ENCODE peak calls at places on chromosomes 2 and 18, in nine cellular contexts. T is small intestine, A is adrenal gland, R is dorsolateral prefrontal cortex, P is caudate nucleus, K is tibial artery, H is left lung, E is spleen, Y is Peyer's patch. O is an unnamed sample.

GRCh38 chr2:27689424-27689823 is 25.7 kb downstream of the SLC4A1AP start:
- DNase-seq in A (no peak), T (no peak), H (no peak), K (no peak), E (no peak), R (no peak), P (no peak), Y (no peak), O (no peak)

GRCh38 chr2:64212801-64213321 is 68.6 kb upstream of the PELI1 start:
- DNase-seq in P (no peak), A (no peak), H (no peak), Y (no peak), K (no peak), E (no peak), R (no peak), T (no peak), O (no peak)

GRCh38 chr18:74895686-74896085 is 298.0 kb downstream of the ZNF407 start:
- DNase-seq in T (no peak), A (no peak), P (no peak), R (no peak), H (no peak), K (no peak), E (no peak), Y (no peak), O (no peak)

GRCh38 chr2:15074319-15074718 is 441.8 kb downstream of the LRATD1 start:
- DNase-seq in Y (no peak), T (no peak), P (no peak), H (no peak), R (no peak), K (no peak), E (no peak), A (no peak), O (no peak)

GRCh38 chr18:25561923-25562322 is 210.0 kb upstream of the ZNF521 start:
- DNase-seq in E (no peak), A (no peak), H (no peak), R (no peak), P (no peak), Y (no peak), T (peak), K (no peak), O (no peak)

GRCh38 chr2:85887566-85888019 is 1.2 kb downstream of the ST3GAL5 start:
- DNase-seq in T (peak), E (peak), A (peak), H (peak), K (peak), P (peak), Y (peak), R (peak), O (peak)

GRCh38 chr2:110126086-110126773 is 10.6 kb upstream of the MALL start:
- DNase-seq in P (no peak), E (no peak), A (no peak), Y (no peak), K (no peak), H (no peak), T (no peak), R (no peak), O (no peak)

GRCh38 chr2:86249176-86249842 is 50.1 kb downstream of the MRPL35 start:
- DNase-seq in P (no peak), H (no peak), A (no peak), K (no peak), T (no peak), Y (no peak), R (no peak), E (no peak), O (peak)

GRCh38 chr2:62383843-62384242 is 122.2 kb downstream of the TMEM17 start:
- DNase-seq in Y (no peak), T (no peak), H (no peak), R (no peak), P (no peak), A (no peak), E (no peak), K (no peak), O (no peak)

GRCh38 chr2:104091894-104092293 is 762.0 kb upstream of the POU3F3 start:
- DNase-seq in T (no peak), H (no peak), E (no peak), R (no peak), A (no peak), Y (no peak), K (no peak), P (no peak), O (no peak)

GRCh38 chr2:107688135-107688534 is 138.6 kb upstream of the RGPD4 start:
- DNase-seq in H (no peak), A (no peak), T (no peak), P (no peak), E (no peak), K (no peak), R (no peak), Y (no peak), O (no peak)

GRCh38 chr18:42392416-42392815 is 437.4 kb downstream of the PIK3C3 start:
- DNase-seq in T (no peak), Y (no peak), H (no peak), E (no peak), P (no peak), R (no peak), A (no peak), K (no peak), O (no peak)

GRCh38 chr2:211093743-211094303 is 537.4 kb downstream of the CPS1 start:
- DNase-seq in T (peak), H (no peak), K (no peak), P (no peak), R (no peak), A (no peak), Y (no peak), E (no peak), O (no peak)

DNA sequence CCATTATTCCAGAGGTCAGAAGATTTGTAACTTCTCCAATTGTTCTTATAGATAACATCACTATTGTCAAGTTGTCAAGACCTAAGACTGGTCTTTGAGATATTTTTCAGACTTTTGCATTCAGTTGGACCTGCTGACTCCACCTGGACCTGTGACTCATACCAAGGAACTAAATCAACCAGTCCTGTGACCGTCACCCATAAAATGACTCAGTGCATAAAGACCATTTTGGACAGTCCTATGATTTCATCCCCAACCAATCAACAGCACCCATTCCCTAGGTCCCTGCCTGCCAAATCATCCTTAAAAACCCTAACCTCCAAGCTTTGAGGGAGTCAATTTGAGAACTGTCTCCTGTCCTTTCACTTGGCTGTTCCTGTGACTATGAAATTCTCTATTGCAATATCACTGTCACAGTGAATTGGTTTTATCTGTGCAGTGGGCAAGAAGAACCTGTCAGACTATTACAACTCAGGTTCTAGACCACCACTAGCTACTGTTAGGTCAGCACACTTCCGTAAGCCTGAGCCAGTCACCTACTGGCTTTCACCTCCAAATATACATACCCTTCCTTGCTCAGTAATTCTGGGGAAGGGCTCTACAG is 17.1 kb downstream of the DPP4 start:
- DNase-seq in R (no peak), P (no peak), T (peak), A (no peak), E (no peak), K (no peak), Y (no peak), H (no peak), O (no peak)
- H3K27ac ChIP-seq in R (no peak), P (no peak), T (no peak), A (no peak), E (no peak), K (no peak), Y (no peak), H (no peak), O (no peak)

GRCh38 chr2:224479826-224480225 is 77.9 kb upstream of the FAM124B start:
- DNase-seq in R (no peak), A (no peak), H (no peak), E (no peak), K (no peak), T (no peak), P (no peak), Y (no peak), O (no peak)
- H3K27ac ChIP-seq in R (no peak), A (no peak), H (no peak), E (no peak), K (no peak), T (no peak), P (no peak), Y (no peak), O (no peak)

DNA sequence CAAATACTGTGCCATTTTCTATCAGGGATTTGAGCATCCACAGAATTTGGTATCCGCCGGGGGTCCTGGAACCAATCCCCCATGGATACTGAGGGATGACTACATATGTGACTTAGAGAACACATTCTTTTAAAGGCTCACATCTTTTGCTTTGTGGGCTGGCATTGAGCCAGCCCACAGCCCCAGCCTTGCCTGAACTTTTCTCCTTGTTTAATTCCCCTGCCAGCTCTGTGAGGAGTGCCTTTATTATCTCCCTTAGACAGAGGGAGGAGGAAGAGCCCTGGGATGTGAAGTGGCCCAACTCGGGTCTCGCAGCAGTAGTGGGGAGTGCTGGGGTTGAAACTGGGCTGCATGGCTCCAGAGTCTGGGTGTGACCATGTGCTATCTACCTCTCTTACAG is 7.6 kb downstream of the TTC39C start:
- DNase-seq in R (no peak), E (no peak), K (no peak), Y (no peak), H (no peak), A (no peak), P (no peak), T (no peak), O (no peak)
- H3K27ac ChIP-seq in R (no peak), E (no peak), K (no peak), Y (no peak), H (no peak), A (no peak), P (no peak), T (no peak), O (no peak)

DNA sequence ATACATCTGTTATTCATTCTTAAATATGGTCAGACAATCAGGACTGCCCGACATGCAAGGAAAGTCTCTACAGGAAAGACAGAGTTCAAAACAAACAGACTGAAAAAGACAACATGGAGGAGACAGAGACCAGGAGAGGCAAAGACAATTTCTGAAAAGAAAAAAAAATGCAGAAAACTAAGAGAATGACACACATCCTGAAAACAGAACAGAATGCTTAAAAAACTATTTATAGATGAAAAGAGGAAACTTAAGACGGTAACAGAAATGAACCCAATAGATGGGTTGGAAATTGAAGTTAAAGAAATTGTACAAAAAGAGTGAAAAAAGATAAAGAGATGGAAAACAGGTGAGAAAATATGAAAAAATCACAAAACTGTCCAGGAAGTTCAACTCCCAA is 95.7 kb downstream of the BCL2 start:
- DNase-seq in T (no peak), A (no peak), P (no peak), R (no peak), H (no peak), E (no peak), K (no peak), Y (no peak), O (no peak)
- H3K27ac ChIP-seq in T (no peak), A (no peak), P (peak), R (no peak), H (no peak), E (no peak), K (no peak), Y (peak), O (no peak)